ENCODE peak calls at places on chromosomes 11 and 22, in six cellular contexts. One of them, this sample, is unnamed.
A peak's percentile ranks its signal among the peaks of the same experiment; 100 is the strongest.

GRCh38 chr11:105673089-105673488 is 63.2 kb downstream of the GRIA4 start:
- DNase-seq in HCT116: no peak
- DNase-seq in MM.1S: peak; percentile 66
- DNase-seq in PC-3: peak; percentile 77
- DNase-seq in hepatocyte: peak; percentile 84
- DNase-seq in GM23248: peak; percentile 66
- DNase-seq in this sample: peak; percentile 87

GRCh38 chr22:50628543-50629134 is 687 bp upstream of the ARSA start:
- DNase-seq in HCT116: no peak
- DNase-seq in MM.1S: no peak
- DNase-seq in PC-3: no peak
- DNase-seq in hepatocyte: no peak
- DNase-seq in GM23248: no peak
- DNase-seq in this sample: no peak

GRCh38 chr11:115421338-115422012 is 82.7 kb downstream of the CADM1 start:
- DNase-seq in HCT116: no peak
- DNase-seq in MM.1S: no peak
- DNase-seq in PC-3: no peak
- DNase-seq in hepatocyte: no peak
- DNase-seq in GM23248: no peak
- DNase-seq in this sample: no peak

GRCh38 chr11:13927496-13927895 is 35.0 kb upstream of the SPON1 start:
- DNase-seq in HCT116: no peak
- DNase-seq in MM.1S: no peak
- DNase-seq in PC-3: no peak
- DNase-seq in hepatocyte: no peak
- DNase-seq in GM23248: no peak
- DNase-seq in this sample: no peak

GRCh38 chr11:68505596-68505995 is 45.0 kb downstream of the PPP6R3 start:
- DNase-seq in HCT116: no peak
- DNase-seq in MM.1S: no peak
- DNase-seq in PC-3: no peak
- DNase-seq in hepatocyte: no peak
- DNase-seq in GM23248: peak; percentile 65
- DNase-seq in this sample: no peak

GRCh38 chr11:129652828-129653227 is 162.8 kb upstream of the TMEM45B start:
- DNase-seq in HCT116: no peak
- DNase-seq in MM.1S: no peak
- DNase-seq in PC-3: peak; percentile 98
- DNase-seq in hepatocyte: no peak
- DNase-seq in GM23248: peak; percentile 21
- DNase-seq in this sample: no peak

GRCh38 chr22:19879651-19879995 is 24.9 kb upstream of the GNB1L start:
- DNase-seq in HCT116: no peak
- DNase-seq in MM.1S: no peak
- DNase-seq in PC-3: no peak
- DNase-seq in hepatocyte: no peak
- DNase-seq in GM23248: peak; percentile 25
- DNase-seq in this sample: no peak

GRCh38 chr11:23206736-23207336 is 346.6 kb upstream of the CCDC179 start:
- DNase-seq in HCT116: no peak
- DNase-seq in MM.1S: no peak
- DNase-seq in PC-3: peak; percentile 71
- DNase-seq in hepatocyte: no peak
- DNase-seq in GM23248: peak; percentile 43
- DNase-seq in this sample: no peak

GRCh38 chr22:35567794-35568193 is 27.2 kb downstream of the RASD2 start:
- DNase-seq in HCT116: no peak
- DNase-seq in MM.1S: no peak
- DNase-seq in PC-3: no peak
- DNase-seq in hepatocyte: no peak
- DNase-seq in GM23248: no peak
- DNase-seq in this sample: peak; percentile 52

GRCh38 chr11:88886796-88887195 is 179.0 kb downstream of the GRM5 start:
- DNase-seq in HCT116: peak; percentile 55
- DNase-seq in MM.1S: peak; percentile 61
- DNase-seq in PC-3: peak; percentile 94
- DNase-seq in hepatocyte: peak; percentile 21
- DNase-seq in GM23248: peak; percentile 60
- DNase-seq in this sample: peak; percentile 70

GRCh38 chr11:121763526-121763925 is 310.8 kb upstream of the SORL1-AS1 start:
- DNase-seq in HCT116: no peak
- DNase-seq in MM.1S: peak; percentile 57
- DNase-seq in PC-3: no peak
- DNase-seq in hepatocyte: no peak
- DNase-seq in GM23248: no peak
- DNase-seq in this sample: no peak

GRCh38 chr11:122923302-122923701 is 40.7 kb downstream of the JHY start:
- DNase-seq in HCT116: no peak
- DNase-seq in MM.1S: no peak
- DNase-seq in PC-3: peak; percentile 20
- DNase-seq in hepatocyte: no peak
- DNase-seq in GM23248: no peak
- DNase-seq in this sample: no peak

GRCh38 chr11:69504127-69504526 is 22.7 kb downstream of the LINC01488 start:
- DNase-seq in HCT116: no peak
- DNase-seq in MM.1S: no peak
- DNase-seq in PC-3: no peak
- DNase-seq in hepatocyte: no peak
- DNase-seq in GM23248: no peak
- DNase-seq in this sample: no peak

GRCh38 chr22:26956346-26956745 is 299.0 kb downstream of the MIAT start:
- DNase-seq in HCT116: no peak
- DNase-seq in MM.1S: no peak
- DNase-seq in PC-3: no peak
- DNase-seq in hepatocyte: no peak
- DNase-seq in GM23248: no peak
- DNase-seq in this sample: no peak

GRCh38 chr22:19178065-19178658 is 374 bp downstream of the SLC25A1 start:
- DNase-seq in HCT116: no peak
- DNase-seq in MM.1S: peak; percentile 49
- DNase-seq in PC-3: peak; percentile 25
- DNase-seq in hepatocyte: peak; percentile 90
- DNase-seq in GM23248: peak; percentile 73
- DNase-seq in this sample: peak; percentile 83

GRCh38 chr11:119445850-119446249 is 22.9 kb upstream of the THY1 start:
- DNase-seq in HCT116: no peak
- DNase-seq in MM.1S: no peak
- DNase-seq in PC-3: no peak
- DNase-seq in hepatocyte: peak; percentile 46
- DNase-seq in GM23248: peak; percentile 54
- DNase-seq in this sample: no peak

GRCh38 chr11:129143335-129143734 is 48.8 kb downstream of the ARHGAP32 start:
- DNase-seq in HCT116: peak; percentile 97
- DNase-seq in MM.1S: no peak
- DNase-seq in PC-3: peak; percentile 99
- DNase-seq in hepatocyte: peak; percentile 88
- DNase-seq in GM23248: peak; percentile 99
- DNase-seq in this sample: no peak

GRCh38 chr11:8288166-8288772 is 24.6 kb upstream of the LMO1 start:
- DNase-seq in HCT116: no peak
- DNase-seq in MM.1S: no peak
- DNase-seq in PC-3: peak; percentile 20
- DNase-seq in hepatocyte: no peak
- DNase-seq in GM23248: no peak
- DNase-seq in this sample: peak; percentile 1

GRCh38 chr11:44645832-44646231 is 80.4 kb downstream of the CD82 start:
- DNase-seq in HCT116: no peak
- DNase-seq in MM.1S: no peak
- DNase-seq in PC-3: no peak
- DNase-seq in hepatocyte: no peak
- DNase-seq in GM23248: no peak
- DNase-seq in this sample: no peak

GRCh38 chr22:36088292-36088691 is 59.7 kb upstream of the RBFOX2 start:
- DNase-seq in HCT116: no peak
- DNase-seq in MM.1S: no peak
- DNase-seq in PC-3: no peak
- DNase-seq in hepatocyte: no peak
- DNase-seq in GM23248: no peak
- DNase-seq in this sample: no peak

GRCh38 chr22:32555546-32555945 is 80.9 kb downstream of the FBXO7 start:
- DNase-seq in HCT116: no peak
- DNase-seq in MM.1S: no peak
- DNase-seq in PC-3: no peak
- DNase-seq in hepatocyte: no peak
- DNase-seq in GM23248: no peak
- DNase-seq in this sample: no peak

GRCh38 chr22:27988704-27989103 is 69.6 kb upstream of the PITPNB start:
- DNase-seq in HCT116: no peak
- DNase-seq in MM.1S: no peak
- DNase-seq in PC-3: no peak
- DNase-seq in hepatocyte: no peak
- DNase-seq in GM23248: no peak
- DNase-seq in this sample: no peak

GRCh38 chr22:18970180-18970947 is 34.3 kb upstream of the PRODH start:
- DNase-seq in HCT116: no peak
- DNase-seq in MM.1S: no peak
- DNase-seq in PC-3: no peak
- DNase-seq in hepatocyte: peak; percentile 53
- DNase-seq in GM23248: peak; percentile 47
- DNase-seq in this sample: peak; percentile 86

GRCh38 chr11:56624661-56625110 is 10.0 kb upstream of the OR5M1 start:
- DNase-seq in HCT116: no peak
- DNase-seq in MM.1S: peak; percentile 39
- DNase-seq in PC-3: peak; percentile 86
- DNase-seq in hepatocyte: peak; percentile 82
- DNase-seq in GM23248: peak; percentile 89
- DNase-seq in this sample: peak; percentile 68

GRCh38 chr11:100930185-100930778 is 199.3 kb downstream of the PGR start:
- DNase-seq in HCT116: peak; percentile 47
- DNase-seq in MM.1S: peak; percentile 51
- DNase-seq in PC-3: peak; percentile 89
- DNase-seq in hepatocyte: peak; percentile 76
- DNase-seq in GM23248: peak; percentile 69
- DNase-seq in this sample: peak; percentile 73

DNA sequence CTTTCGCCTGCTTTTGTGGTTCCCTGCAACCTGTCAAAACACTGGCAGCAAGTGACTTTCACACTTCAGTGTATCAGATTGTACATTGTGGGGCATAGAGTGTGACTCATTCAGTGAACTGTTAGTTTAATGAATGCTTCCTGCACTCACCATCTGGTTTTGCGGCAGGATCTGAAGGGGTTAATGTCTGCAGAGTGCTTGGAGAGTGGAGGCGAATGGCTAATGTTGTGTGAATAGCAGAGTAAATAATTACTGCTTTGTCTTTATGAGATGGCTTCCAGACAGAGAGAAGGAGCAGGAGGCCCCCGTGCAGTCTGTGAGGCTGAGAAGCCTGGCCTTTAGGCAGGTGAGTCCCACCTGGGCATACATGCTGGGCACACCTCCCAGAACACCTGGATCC is 454.3 kb upstream of the KIRREL3 start:
- DNase-seq in HCT116: no peak
- DNase-seq in MM.1S: no peak
- DNase-seq in PC-3: no peak
- DNase-seq in hepatocyte: peak; percentile 34
- DNase-seq in GM23248: no peak
- DNase-seq in this sample: peak; percentile 20
- TF ChIP-seq EZH2phosphoT487 in HCT116: no peak
- TF ChIP-seq EZH2phosphoT487 in MM.1S: no peak
- TF ChIP-seq EZH2phosphoT487 in PC-3: no peak
- TF ChIP-seq EZH2phosphoT487 in hepatocyte: no peak
- TF ChIP-seq EZH2phosphoT487 in GM23248: no peak
- TF ChIP-seq EZH2phosphoT487 in this sample: no peak

DNA sequence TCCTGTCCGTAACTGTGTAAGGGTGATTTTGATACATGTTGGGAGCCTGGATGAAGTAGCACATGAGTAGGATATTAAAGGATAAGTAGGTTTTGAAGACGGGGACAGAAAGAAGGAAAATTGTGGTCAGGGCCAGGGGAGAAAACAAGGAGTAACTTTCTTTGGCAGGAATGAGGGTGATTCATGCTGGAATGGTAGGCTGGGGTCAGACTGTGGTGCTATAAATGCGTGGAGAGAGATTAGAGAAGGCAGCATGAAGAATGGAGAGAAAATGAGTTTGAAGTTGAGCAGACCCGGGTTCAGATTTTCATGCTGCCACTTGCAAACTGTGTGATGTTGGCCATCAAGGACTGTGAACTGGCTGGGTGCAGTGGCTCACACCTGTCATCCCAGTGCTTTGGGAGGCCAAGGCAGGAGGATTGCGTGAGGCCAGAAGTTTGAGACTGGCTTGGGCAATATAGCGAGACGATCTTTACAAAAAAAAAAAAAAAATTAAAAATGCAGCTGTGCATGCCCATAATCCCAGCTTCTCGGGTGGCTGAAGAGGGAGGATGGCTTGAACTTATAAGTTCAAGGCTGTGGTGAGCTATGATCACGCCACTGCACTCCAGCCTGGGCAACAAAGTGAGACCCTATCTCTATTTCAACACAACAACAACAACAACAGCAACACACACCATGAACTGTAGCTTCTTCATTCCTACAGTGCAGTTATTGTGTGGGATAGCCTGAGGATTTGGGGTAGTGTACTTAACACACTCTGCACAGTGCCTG is 22.3 kb downstream of the ZBTB16 start:
- DNase-seq in HCT116: no peak
- DNase-seq in MM.1S: no peak
- DNase-seq in PC-3: no peak
- DNase-seq in hepatocyte: peak; percentile 39
- DNase-seq in GM23248: peak; percentile 46
- DNase-seq in this sample: no peak
- H3K4me2 ChIP-seq in HCT116: no peak overlapping the region
- H3K4me2 ChIP-seq in MM.1S: no peak overlapping the region
- H3K4me2 ChIP-seq in PC-3: no peak overlapping the region
- H3K4me2 ChIP-seq in hepatocyte: peak overlapping the region; percentile 36
- H3K4me2 ChIP-seq in GM23248: no peak overlapping the region
- H3K4me2 ChIP-seq in this sample: no peak overlapping the region

GRCh38 chr22:49373289-49373666 is 454.4 kb downstream of the BRD1 start:
- DNase-seq in HCT116: no peak
- DNase-seq in MM.1S: no peak
- DNase-seq in PC-3: no peak
- DNase-seq in hepatocyte: no peak
- DNase-seq in GM23248: no peak
- DNase-seq in this sample: no peak
- H3K9me3 ChIP-seq in HCT116: no peaks in the 10 kb centered on the region
- H3K9me3 ChIP-seq in MM.1S: no peaks in the 10 kb centered on the region
- H3K9me3 ChIP-seq in PC-3: no peaks in the 10 kb centered on the region
- H3K9me3 ChIP-seq in hepatocyte: no peaks in the 10 kb centered on the region
- H3K9me3 ChIP-seq in GM23248: no peaks in the 10 kb centered on the region
- H3K9me3 ChIP-seq in this sample: no peaks in the 10 kb centered on the region

DNA sequence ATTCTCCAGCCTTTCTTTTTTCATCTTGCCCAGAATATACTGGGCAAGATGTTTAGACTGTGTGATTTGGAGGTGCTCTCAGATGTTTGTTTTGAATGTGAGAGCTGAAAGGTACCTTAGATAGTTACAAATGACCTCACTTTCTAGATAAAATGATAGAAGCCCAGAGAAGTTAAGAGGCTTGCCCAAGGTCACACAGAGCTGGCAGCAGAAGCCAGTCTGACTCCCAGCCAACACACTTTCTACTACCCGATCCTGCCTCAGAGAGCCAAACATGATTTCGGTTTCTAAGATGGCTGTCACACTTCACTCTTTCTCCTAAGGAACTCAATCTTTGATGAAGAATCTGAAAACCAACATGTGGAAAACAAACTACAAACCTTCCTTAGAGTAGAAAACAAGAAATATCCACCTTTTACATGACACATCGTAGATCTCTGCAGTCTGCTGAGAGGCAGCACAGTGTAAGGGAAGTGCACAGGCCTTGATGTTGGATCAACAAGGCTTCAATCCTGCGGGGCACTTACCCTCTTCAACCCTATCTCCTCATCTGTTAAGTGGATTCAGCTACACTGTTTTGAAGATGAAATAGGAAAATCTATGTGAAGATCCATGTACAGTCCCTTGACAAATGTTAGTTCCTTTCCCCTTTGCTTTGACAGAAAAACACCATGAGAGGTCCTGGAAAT is 58.6 kb downstream of the SYTL2 start:
- DNase-seq in HCT116: no peak
- DNase-seq in MM.1S: no peak
- DNase-seq in PC-3: no peak
- DNase-seq in hepatocyte: no peak
- DNase-seq in GM23248: no peak
- DNase-seq in this sample: no peak
- TF ChIP-seq EZH2phosphoT487 in HCT116: no peak
- TF ChIP-seq EZH2phosphoT487 in MM.1S: no peak
- TF ChIP-seq EZH2phosphoT487 in PC-3: no peak
- TF ChIP-seq EZH2phosphoT487 in hepatocyte: no peak
- TF ChIP-seq EZH2phosphoT487 in GM23248: no peak
- TF ChIP-seq EZH2phosphoT487 in this sample: no peak